ENCODE peak calls at places on chromosomes 4 and X, in eight cellular contexts. C is NCI-H2171 treated with DMSO at 0.1 percent for 48 hours, I is neural progenitor cell, O is cardiac fibroblast, J is fibroblast of mammary gland, E is pulmonary artery endothelial cell, P is suprapubic skin, S is activated T-cell treated with anti-CD3 and anti-CD28 coated beads for 48 hours. A is an unnamed sample.

GRCh38 chr4:37836838-37837413 is 10.4 kb downstream of the PGM2 start:
- DNase-seq in C (no peak), I (no peak), O (peak), J (no peak), E (no peak), P (no peak), S (no peak), A (no peak)

GRCh38 chr4:61443813-61444510 is 243.8 kb downstream of the ADGRL3 start:
- DNase-seq in C (no peak), I (no peak), O (peak), J (peak), E (no peak), P (no peak), S (no peak), A (no peak)

GRCh38 chr4:3699678-3700077 is 66.5 kb upstream of the ADRA2C start:
- DNase-seq in C (no peak), I (no peak), O (no peak), J (no peak), E (no peak), P (peak), S (no peak), A (no peak)

GRCh38 chrX:63718010-63718694 is 66.9 kb downstream of the ARHGEF9 start:
- DNase-seq in C (no peak), I (no peak), O (no peak), J (no peak), E (no peak), P (no peak), S (no peak), A (no peak)

GRCh38 chr4:86592553-86593249 is 1.4 kb upstream of the PTPN13 start:
- DNase-seq in C (no peak), I (peak), O (no peak), J (no peak), E (no peak), P (no peak), S (no peak), A (no peak)

GRCh38 chrX:16114640-16115039 is 8.7 kb upstream of the GRPR start:
- DNase-seq in C (no peak), I (no peak), O (peak), J (peak), E (no peak), P (no peak), S (no peak), A (no peak)

GRCh38 chr4:71107732-71108131 is 114.3 kb downstream of the DCK start:
- DNase-seq in C (no peak), I (no peak), O (no peak), J (no peak), E (no peak), P (no peak), S (no peak), A (no peak)

GRCh38 chr4:39706829-39707511 is 9.0 kb downstream of the UBE2K start:
- DNase-seq in C (no peak), I (no peak), O (peak), J (no peak), E (no peak), P (no peak), S (no peak), A (no peak)

GRCh38 chr4:124104101-124104500 is 608.4 kb downstream of the ANKRD50 start:
- DNase-seq in C (no peak), I (no peak), O (no peak), J (no peak), E (no peak), P (no peak), S (no peak), A (no peak)

GRCh38 chrX:87525771-87526229 is 8.2 kb downstream of the KLHL4 start:
- DNase-seq in C (no peak), I (no peak), O (peak), J (peak), E (no peak), P (no peak), S (no peak), A (no peak)

GRCh38 chr4:136319789-136320470 is 1212.4 kb downstream of the PCDH18 start:
- DNase-seq in C (no peak), I (no peak), O (no peak), J (no peak), E (no peak), P (no peak), S (no peak), A (no peak)

GRCh38 chr4:31007858-31008257 is 287.7 kb downstream of the PCDH7 start:
- DNase-seq in C (no peak), I (no peak), O (no peak), J (no peak), E (no peak), P (no peak), S (no peak), A (no peak)

GRCh38 chr4:153651961-153652784 is 31.9 kb upstream of the TLR2 start:
- DNase-seq in C (no peak), I (no peak), O (no peak), J (peak), E (no peak), P (no peak), S (no peak), A (no peak)

GRCh38 chr4:6972911-6973310 is 63.3 kb downstream of the TBC1D14 start:
- DNase-seq in C (no peak), I (peak), O (no peak), J (no peak), E (no peak), P (no peak), S (no peak), A (no peak)

GRCh38 chrX:15451913-15452312 is 41.2 kb downstream of the PIR start:
- DNase-seq in C (peak), I (no peak), O (peak), J (peak), E (no peak), P (no peak), S (no peak), A (no peak)

GRCh38 chr4:26267087-26267486 is 53.7 kb upstream of the RBPJ start:
- DNase-seq in C (no peak), I (no peak), O (peak), J (peak), E (no peak), P (no peak), S (no peak), A (no peak)

GRCh38 chrX:14729058-14729457 is 143.8 kb downstream of the FANCB start:
- DNase-seq in C (no peak), I (no peak), O (no peak), J (no peak), E (no peak), P (no peak), S (no peak), A (no peak)

GRCh38 chrX:17801431-17801830 is 59.7 kb downstream of the RAI2 start:
- DNase-seq in C (no peak), I (no peak), O (no peak), J (no peak), E (no peak), P (no peak), S (no peak), A (no peak)

GRCh38 chrX:124232523-124233201 is 99.8 kb upstream of the TEX13D start:
- DNase-seq in C (no peak), I (no peak), O (no peak), J (no peak), E (no peak), P (no peak), S (peak), A (no peak)

GRCh38 chr4:146638801-146639351 is at the start of gene POU4F2:
- DNase-seq in C (no peak), I (peak), O (peak), J (peak), E (no peak), P (no peak), S (peak), A (no peak)

GRCh38 chr4:72295966-72296557 is 264.3 kb downstream of the NPFFR2 start:
- DNase-seq in C (peak), I (peak), O (peak), J (peak), E (peak), P (no peak), S (no peak), A (no peak)

GRCh38 chr4:187276786-187277408 is 553.2 kb upstream of the FAT1 start:
- DNase-seq in C (no peak), I (no peak), O (no peak), J (peak), E (no peak), P (no peak), S (no peak), A (no peak)

GRCh38 chr4:183906736-183907651 is 1.9 kb downstream of the STOX2 start:
- DNase-seq in C (peak), I (peak), O (no peak), J (no peak), E (no peak), P (no peak), S (no peak), A (no peak)

GRCh38 chr4:3451956-3452355 is 10.2 kb downstream of the HGFAC start:
- DNase-seq in C (no peak), I (no peak), O (no peak), J (peak), E (no peak), P (no peak), S (no peak), A (no peak)

GRCh38 chr4:18052158-18052557 is 30.6 kb upstream of the LCORL start:
- DNase-seq in C (no peak), I (no peak), O (no peak), J (no peak), E (no peak), P (no peak), S (no peak), A (no peak)

GRCh38 chr4:48295116-48295515 is 25.5 kb upstream of the TEC start:
- DNase-seq in C (no peak), I (no peak), O (no peak), J (no peak), E (no peak), P (no peak), S (no peak), A (no peak)

GRCh38 chr4:107900067-107900466 is 31.3 kb upstream of the CYP2U1 start:
- DNase-seq in C (no peak), I (no peak), O (no peak), J (no peak), E (no peak), P (no peak), S (no peak), A (no peak)

GRCh38 chrX:105752334-105752733 is 70.0 kb upstream of the NRK start:
- DNase-seq in C (no peak), I (peak), O (no peak), J (no peak), E (no peak), P (no peak), S (no peak), A (no peak)

GRCh38 chrX:15750611-15751159 is 12.6 kb downstream of the CA5B start:
- DNase-seq in C (no peak), I (no peak), O (no peak), J (no peak), E (no peak), P (no peak), S (no peak), A (no peak)

GRCh38 chr4:7252051-7252450 is 59.7 kb downstream of the SORCS2 start:
- DNase-seq in C (no peak), I (no peak), O (no peak), J (no peak), E (no peak), P (no peak), S (no peak), A (no peak)

GRCh38 chr4:173862754-173863153 is 332.7 kb upstream of the HAND2 start:
- DNase-seq in C (no peak), I (no peak), O (no peak), J (no peak), E (no peak), P (no peak), S (no peak), A (no peak)

GRCh38 chr4:17613761-17614415 is 553 bp upstream of the MED28 start:
- DNase-seq in C (peak), I (peak), O (peak), J (peak), E (no peak), P (no peak), S (no peak), A (no peak)

GRCh38 chr4:167622481-167623240 is 388.4 kb upstream of the SPOCK3 start:
- DNase-seq in C (no peak), I (peak), O (peak), J (peak), E (peak), P (no peak), S (peak), A (peak)

GRCh38 chr4:56704074-56704473 is 23.0 kb upstream of the HOPX start:
- DNase-seq in C (no peak), I (no peak), O (no peak), J (no peak), E (no peak), P (no peak), S (no peak), A (no peak)

GRCh38 chrX:71291381-71291780 is 7.9 kb downstream of the NONO start:
- DNase-seq in C (no peak), I (no peak), O (peak), J (peak), E (no peak), P (no peak), S (no peak), A (no peak)

GRCh38 chrX:151505796-151506195 is 57.7 kb upstream of the PASD1 start:
- DNase-seq in C (peak), I (peak), O (no peak), J (peak), E (no peak), P (no peak), S (peak), A (no peak)

GRCh38 chr4:51853027-51853682 is 10.2 kb downstream of the DCUN1D4 start:
- DNase-seq in C (no peak), I (no peak), O (no peak), J (no peak), E (no peak), P (no peak), S (no peak), A (no peak)

GRCh38 chr4:105709081-105709450 is 482 bp downstream of the GSTCD start:
- DNase-seq in C (no peak), I (peak), O (peak), J (peak), E (no peak), P (no peak), S (no peak), A (peak)

GRCh38 chrX:110188701-110189558 is 129.0 kb downstream of the AMMECR1 start:
- DNase-seq in C (no peak), I (no peak), O (no peak), J (no peak), E (no peak), P (no peak), S (no peak), A (no peak)

GRCh38 chr4:85557016-85557901 is 82.3 kb downstream of the ARHGAP24 start:
- DNase-seq in C (no peak), I (no peak), O (no peak), J (no peak), E (no peak), P (no peak), S (no peak), A (no peak)